ENCODE peak calls at places on chromosomes 5 and 9, in six cellular contexts. One of them, this sample, is unnamed.

GRCh38 chr5:134738963-134739661 is 764 bp downstream of the CAMLG start:
- DNase-seq in heart right ventricle: no peak
- DNase-seq in A549: peak
- DNase-seq in endothelial cell of umbilical vein: peak
- DNase-seq in foreskin keratinocyte: peak
- DNase-seq in epithelial cell of esophagus: peak
- DNase-seq in this sample: peak

GRCh38 chr9:4553951-4554381 is 63.7 kb downstream of the SLC1A1 start:
- DNase-seq in foreskin keratinocyte: no peak
- DNase-seq in endothelial cell of umbilical vein: peak
- DNase-seq in epithelial cell of esophagus: peak
- DNase-seq in heart right ventricle: no peak
- DNase-seq in A549: no peak
- DNase-seq in this sample: peak

GRCh38 chr5:113199122-113199905 is 222.7 kb downstream of the DCP2 start:
- DNase-seq in A549: no peak
- DNase-seq in heart right ventricle: no peak
- DNase-seq in endothelial cell of umbilical vein: peak
- DNase-seq in epithelial cell of esophagus: peak
- DNase-seq in foreskin keratinocyte: no peak
- DNase-seq in this sample: peak

GRCh38 chr9:80407220-80407619 is 835.5 kb downstream of the TLE4 start:
- DNase-seq in heart right ventricle: no peak
- DNase-seq in epithelial cell of esophagus: no peak
- DNase-seq in endothelial cell of umbilical vein: no peak
- DNase-seq in A549: no peak
- DNase-seq in foreskin keratinocyte: no peak
- DNase-seq in this sample: no peak

GRCh38 chr9:134214766-134215394 is 50.5 kb upstream of the RNU6ATAC start:
- DNase-seq in endothelial cell of umbilical vein: no peak
- DNase-seq in foreskin keratinocyte: no peak
- DNase-seq in A549: no peak
- DNase-seq in epithelial cell of esophagus: no peak
- DNase-seq in heart right ventricle: peak
- DNase-seq in this sample: no peak

GRCh38 chr9:81575976-81576375 is 113.4 kb downstream of the TLE1 start:
- DNase-seq in foreskin keratinocyte: peak
- DNase-seq in epithelial cell of esophagus: peak
- DNase-seq in A549: no peak
- DNase-seq in endothelial cell of umbilical vein: peak
- DNase-seq in heart right ventricle: no peak
- DNase-seq in this sample: peak

GRCh38 chr9:72583370-72583769 is 62.0 kb downstream of the TMC1 start:
- DNase-seq in heart right ventricle: no peak
- DNase-seq in A549: no peak
- DNase-seq in foreskin keratinocyte: peak
- DNase-seq in endothelial cell of umbilical vein: peak
- DNase-seq in epithelial cell of esophagus: peak
- DNase-seq in this sample: peak

GRCh38 chr9:83047839-83048775 is 14.8 kb downstream of the RASEF start:
- DNase-seq in foreskin keratinocyte: no peak
- DNase-seq in A549: peak
- DNase-seq in endothelial cell of umbilical vein: no peak
- DNase-seq in epithelial cell of esophagus: peak
- DNase-seq in heart right ventricle: no peak
- DNase-seq in this sample: peak

GRCh38 chr5:111948517-111948916 is 191.5 kb upstream of the NREP start:
- DNase-seq in heart right ventricle: no peak
- DNase-seq in A549: no peak
- DNase-seq in foreskin keratinocyte: peak
- DNase-seq in endothelial cell of umbilical vein: no peak
- DNase-seq in epithelial cell of esophagus: peak
- DNase-seq in this sample: peak

GRCh38 chr5:142600611-142601360 is 85.1 kb downstream of the FGF1 start:
- DNase-seq in endothelial cell of umbilical vein: peak
- DNase-seq in A549: peak
- DNase-seq in heart right ventricle: peak
- DNase-seq in foreskin keratinocyte: no peak
- DNase-seq in epithelial cell of esophagus: peak
- DNase-seq in this sample: no peak

GRCh38 chr9:80881946-80882345 is 807.4 kb downstream of the TLE1 start:
- DNase-seq in heart right ventricle: no peak
- DNase-seq in epithelial cell of esophagus: no peak
- DNase-seq in foreskin keratinocyte: no peak
- DNase-seq in A549: no peak
- DNase-seq in endothelial cell of umbilical vein: no peak
- DNase-seq in this sample: no peak

GRCh38 chr9:31847963-31848362 is 536.5 kb upstream of the ACO1 start:
- DNase-seq in endothelial cell of umbilical vein: no peak
- DNase-seq in epithelial cell of esophagus: no peak
- DNase-seq in foreskin keratinocyte: no peak
- DNase-seq in heart right ventricle: no peak
- DNase-seq in A549: no peak
- DNase-seq in this sample: no peak

GRCh38 chr5:76766746-76767145 is 50.8 kb downstream of the F2R start:
- DNase-seq in endothelial cell of umbilical vein: peak
- DNase-seq in A549: no peak
- DNase-seq in heart right ventricle: no peak
- DNase-seq in foreskin keratinocyte: peak
- DNase-seq in epithelial cell of esophagus: peak
- DNase-seq in this sample: peak

GRCh38 chr5:172093965-172094364 is 87.5 kb upstream of the FBXW11 start:
- DNase-seq in heart right ventricle: peak
- DNase-seq in A549: no peak
- DNase-seq in epithelial cell of esophagus: no peak
- DNase-seq in endothelial cell of umbilical vein: no peak
- DNase-seq in foreskin keratinocyte: no peak
- DNase-seq in this sample: no peak

GRCh38 chr9:114958021-114958846 is 27.8 kb upstream of the TNFSF8 start:
- DNase-seq in foreskin keratinocyte: no peak
- DNase-seq in endothelial cell of umbilical vein: no peak
- DNase-seq in A549: no peak
- DNase-seq in epithelial cell of esophagus: no peak
- DNase-seq in heart right ventricle: peak
- DNase-seq in this sample: no peak

GRCh38 chr5:59222687-59223511 is 640.0 kb downstream of the RAB3C start:
- DNase-seq in foreskin keratinocyte: peak
- DNase-seq in endothelial cell of umbilical vein: peak
- DNase-seq in A549: no peak
- DNase-seq in heart right ventricle: no peak
- DNase-seq in epithelial cell of esophagus: peak
- DNase-seq in this sample: peak

GRCh38 chr5:154117050-154117449 is 73.5 kb upstream of the GALNT10 start:
- DNase-seq in endothelial cell of umbilical vein: no peak
- DNase-seq in A549: no peak
- DNase-seq in foreskin keratinocyte: no peak
- DNase-seq in heart right ventricle: no peak
- DNase-seq in epithelial cell of esophagus: peak
- DNase-seq in this sample: peak

GRCh38 chr5:102532126-102532525 is 33.3 kb upstream of the SLCO6A1 start:
- DNase-seq in heart right ventricle: no peak
- DNase-seq in endothelial cell of umbilical vein: no peak
- DNase-seq in foreskin keratinocyte: no peak
- DNase-seq in epithelial cell of esophagus: no peak
- DNase-seq in A549: no peak
- DNase-seq in this sample: no peak

GRCh38 chr5:102539598-102539997 is 40.8 kb upstream of the SLCO6A1 start:
- DNase-seq in epithelial cell of esophagus: peak
- DNase-seq in heart right ventricle: no peak
- DNase-seq in A549: no peak
- DNase-seq in foreskin keratinocyte: peak
- DNase-seq in endothelial cell of umbilical vein: peak
- DNase-seq in this sample: peak

GRCh38 chr5:102540251-102540812 is 41.5 kb upstream of the SLCO6A1 start:
- DNase-seq in epithelial cell of esophagus: no peak
- DNase-seq in heart right ventricle: no peak
- DNase-seq in foreskin keratinocyte: no peak
- DNase-seq in endothelial cell of umbilical vein: no peak
- DNase-seq in A549: no peak
- DNase-seq in this sample: no peak

GRCh38 chr5:102537011-102537410 is 38.2 kb upstream of the SLCO6A1 start:
- DNase-seq in heart right ventricle: no peak
- DNase-seq in endothelial cell of umbilical vein: no peak
- DNase-seq in epithelial cell of esophagus: no peak
- DNase-seq in A549: no peak
- DNase-seq in foreskin keratinocyte: no peak
- DNase-seq in this sample: no peak

DNA sequence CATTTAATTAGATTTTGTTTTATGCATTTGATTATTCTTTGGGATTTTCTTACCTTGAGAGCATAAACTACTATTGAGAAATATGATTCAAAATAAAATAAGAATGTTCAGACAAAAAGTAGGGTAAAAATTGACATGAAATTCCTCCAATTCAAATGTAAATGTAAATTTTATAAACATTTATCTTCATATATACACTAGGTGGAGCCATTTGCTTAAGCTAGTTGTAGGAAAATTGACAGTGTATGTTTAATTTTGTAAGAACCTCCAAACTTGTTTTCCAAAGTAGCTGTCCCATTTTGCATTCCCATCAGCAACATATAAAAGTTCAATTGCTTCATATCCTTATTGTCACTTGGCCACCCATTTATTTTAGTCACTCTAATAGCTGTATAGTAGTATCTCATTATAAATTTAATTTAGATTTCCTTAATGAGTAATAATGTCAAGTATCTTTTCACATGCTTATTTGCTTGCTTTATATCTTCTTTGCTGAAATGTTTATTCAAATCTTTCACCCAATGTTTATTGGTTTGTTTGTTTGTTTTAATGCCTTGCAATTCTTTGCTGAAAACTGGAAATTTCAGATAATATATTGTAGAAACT is 37.6 kb upstream of the SLCO6A1 start:
- DNase-seq in A549: peak
- DNase-seq in epithelial cell of esophagus: peak
- DNase-seq in foreskin keratinocyte: no peak
- DNase-seq in endothelial cell of umbilical vein: peak
- DNase-seq in heart right ventricle: no peak
- DNase-seq in this sample: peak
- TF ChIP-seq CTCF in A549: peak
- TF ChIP-seq CTCF in epithelial cell of esophagus: peak
- TF ChIP-seq CTCF in foreskin keratinocyte: peak
- TF ChIP-seq CTCF in endothelial cell of umbilical vein: peak
- TF ChIP-seq CTCF in heart right ventricle: no peak
- TF ChIP-seq CTCF in this sample: peak

GRCh38 chr9:105119166-105119565 is 125.3 kb upstream of the SLC44A1 start:
- DNase-seq in heart right ventricle: no peak
- DNase-seq in foreskin keratinocyte: no peak
- DNase-seq in endothelial cell of umbilical vein: no peak
- DNase-seq in epithelial cell of esophagus: no peak
- DNase-seq in A549: no peak
- DNase-seq in this sample: no peak

GRCh38 chr9:105116047-105116868 is 128.2 kb upstream of the SLC44A1 start:
- DNase-seq in heart right ventricle: no peak
- DNase-seq in epithelial cell of esophagus: peak
- DNase-seq in foreskin keratinocyte: peak
- DNase-seq in A549: no peak
- DNase-seq in endothelial cell of umbilical vein: no peak
- DNase-seq in this sample: peak

GRCh38 chr9:105114956-105115728 is 129.3 kb upstream of the SLC44A1 start:
- DNase-seq in endothelial cell of umbilical vein: no peak
- DNase-seq in epithelial cell of esophagus: no peak
- DNase-seq in A549: no peak
- DNase-seq in heart right ventricle: no peak
- DNase-seq in foreskin keratinocyte: no peak
- DNase-seq in this sample: no peak

GRCh38 chr9:105118646-105119045 is 125.8 kb upstream of the SLC44A1 start:
- DNase-seq in A549: no peak
- DNase-seq in heart right ventricle: no peak
- DNase-seq in foreskin keratinocyte: peak
- DNase-seq in endothelial cell of umbilical vein: no peak
- DNase-seq in epithelial cell of esophagus: peak
- DNase-seq in this sample: no peak

DNA sequence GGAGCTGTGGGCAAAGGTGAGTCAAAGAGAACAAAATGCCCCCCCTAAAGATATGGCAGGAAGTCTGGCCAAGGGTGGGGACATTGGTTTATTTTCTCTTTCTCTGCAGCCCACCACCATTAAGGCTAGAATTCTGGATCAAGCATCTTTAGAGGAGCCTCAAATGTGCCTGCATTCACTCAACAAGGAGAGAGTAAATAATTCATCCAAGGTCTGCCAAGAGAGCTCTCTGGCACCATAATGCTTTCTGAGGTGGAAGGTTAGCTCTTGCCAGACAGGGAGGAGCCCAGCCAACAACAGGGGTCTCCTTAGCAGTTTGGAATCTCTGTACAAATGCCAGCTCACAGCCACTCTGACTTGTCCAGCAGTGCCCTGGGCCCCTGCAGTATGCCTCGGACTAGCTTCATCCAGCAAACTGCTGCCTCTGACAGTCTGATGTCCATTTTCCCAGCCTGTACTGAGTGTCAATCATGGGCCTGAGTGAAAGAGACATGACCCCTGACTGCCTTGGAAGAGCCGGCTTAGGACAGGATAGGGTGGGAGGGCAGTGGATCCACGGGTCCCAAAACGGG is 127.3 kb upstream of the SLC44A1 start:
- DNase-seq in heart right ventricle: no peak
- DNase-seq in endothelial cell of umbilical vein: no peak
- DNase-seq in epithelial cell of esophagus: no peak
- DNase-seq in foreskin keratinocyte: no peak
- DNase-seq in A549: no peak
- DNase-seq in this sample: no peak
- TF ChIP-seq CTCF in heart right ventricle: no peak
- TF ChIP-seq CTCF in endothelial cell of umbilical vein: no peak
- TF ChIP-seq CTCF in epithelial cell of esophagus: no peak
- TF ChIP-seq CTCF in foreskin keratinocyte: no peak
- TF ChIP-seq CTCF in A549: no peak
- TF ChIP-seq CTCF in this sample: no peak

GRCh38 chr9:126916909-126917308 is 2.3 kb downstream of the RALGPS1 start:
- DNase-seq in foreskin keratinocyte: no peak
- DNase-seq in epithelial cell of esophagus: no peak
- DNase-seq in A549: peak
- DNase-seq in heart right ventricle: no peak
- DNase-seq in endothelial cell of umbilical vein: no peak
- DNase-seq in this sample: no peak
- TF ChIP-seq CTCF in foreskin keratinocyte: peak
- TF ChIP-seq CTCF in epithelial cell of esophagus: no peak
- TF ChIP-seq CTCF in A549: no peak
- TF ChIP-seq CTCF in heart right ventricle: no peak
- TF ChIP-seq CTCF in endothelial cell of umbilical vein: no peak
- TF ChIP-seq CTCF in this sample: no peak

GRCh38 chr5:78245126-78245525 is 49.4 kb downstream of the AP3B1 start:
- DNase-seq in heart right ventricle: no peak
- DNase-seq in epithelial cell of esophagus: no peak
- DNase-seq in endothelial cell of umbilical vein: no peak
- DNase-seq in foreskin keratinocyte: no peak
- DNase-seq in A549: no peak
- DNase-seq in this sample: no peak

GRCh38 chr5:78243091-78243490 is 51.4 kb downstream of the AP3B1 start:
- DNase-seq in A549: no peak
- DNase-seq in heart right ventricle: no peak
- DNase-seq in epithelial cell of esophagus: no peak
- DNase-seq in endothelial cell of umbilical vein: no peak
- DNase-seq in foreskin keratinocyte: no peak
- DNase-seq in this sample: no peak

GRCh38 chr5:78242001-78242400 is 52.5 kb downstream of the AP3B1 start:
- DNase-seq in epithelial cell of esophagus: no peak
- DNase-seq in foreskin keratinocyte: no peak
- DNase-seq in heart right ventricle: no peak
- DNase-seq in endothelial cell of umbilical vein: no peak
- DNase-seq in A549: no peak
- DNase-seq in this sample: no peak

GRCh38 chr5:78237911-78238310 is 56.6 kb downstream of the AP3B1 start:
- DNase-seq in heart right ventricle: no peak
- DNase-seq in foreskin keratinocyte: no peak
- DNase-seq in endothelial cell of umbilical vein: no peak
- DNase-seq in epithelial cell of esophagus: no peak
- DNase-seq in A549: no peak
- DNase-seq in this sample: no peak

GRCh38 chr5:78243639-78244038 is 50.9 kb downstream of the AP3B1 start:
- DNase-seq in A549: no peak
- DNase-seq in epithelial cell of esophagus: no peak
- DNase-seq in foreskin keratinocyte: peak
- DNase-seq in endothelial cell of umbilical vein: peak
- DNase-seq in heart right ventricle: no peak
- DNase-seq in this sample: no peak
- TF ChIP-seq CTCF in A549: no peak
- TF ChIP-seq CTCF in epithelial cell of esophagus: no peak
- TF ChIP-seq CTCF in foreskin keratinocyte: no peak
- TF ChIP-seq CTCF in endothelial cell of umbilical vein: no peak
- TF ChIP-seq CTCF in heart right ventricle: no peak
- TF ChIP-seq CTCF in this sample: no peak